ENCODE peak calls at places on chromosomes 6 and 20, in nine cellular contexts. One of them, this sample, is unnamed.

GRCh38 chr6:158338311-158339112 is 26.2 kb downstream of the TULP4 start:
- DNase-seq in psoas muscle: no peak
- DNase-seq in right cardiac atrium: no peak
- DNase-seq in upper lobe of right lung: no peak
- DNase-seq in ovary: no peak
- DNase-seq in epithelial cell of esophagus: no peak
- DNase-seq in CD8-positive, alpha-beta T cell: no peak
- DNase-seq in astrocyte of the spinal cord: no peak
- DNase-seq in choroid plexus epithelial cell: no peak
- DNase-seq in this sample: no peak

GRCh38 chr6:88708197-88708744 is 255.1 kb downstream of the RNGTT start:
- DNase-seq in upper lobe of right lung: no peak
- DNase-seq in choroid plexus epithelial cell: peak
- DNase-seq in CD8-positive, alpha-beta T cell: no peak
- DNase-seq in right cardiac atrium: no peak
- DNase-seq in epithelial cell of esophagus: peak
- DNase-seq in psoas muscle: no peak
- DNase-seq in ovary: no peak
- DNase-seq in astrocyte of the spinal cord: no peak
- DNase-seq in this sample: no peak

GRCh38 chr20:10673176-10673830 is 496 bp downstream of the JAG1 start:
- DNase-seq in CD8-positive, alpha-beta T cell: no peak
- DNase-seq in epithelial cell of esophagus: no peak
- DNase-seq in psoas muscle: peak
- DNase-seq in right cardiac atrium: peak
- DNase-seq in upper lobe of right lung: peak
- DNase-seq in choroid plexus epithelial cell: peak
- DNase-seq in ovary: peak
- DNase-seq in astrocyte of the spinal cord: no peak
- DNase-seq in this sample: no peak

GRCh38 chr20:61500791-61501321 is 248.8 kb downstream of the CDH4 start:
- DNase-seq in astrocyte of the spinal cord: no peak
- DNase-seq in CD8-positive, alpha-beta T cell: no peak
- DNase-seq in choroid plexus epithelial cell: peak
- DNase-seq in psoas muscle: no peak
- DNase-seq in epithelial cell of esophagus: no peak
- DNase-seq in right cardiac atrium: no peak
- DNase-seq in upper lobe of right lung: no peak
- DNase-seq in ovary: no peak
- DNase-seq in this sample: no peak

GRCh38 chr6:72624557-72625160 is 2.8 kb downstream of the KCNQ5 start:
- DNase-seq in upper lobe of right lung: no peak
- DNase-seq in epithelial cell of esophagus: peak
- DNase-seq in choroid plexus epithelial cell: peak
- DNase-seq in astrocyte of the spinal cord: peak
- DNase-seq in psoas muscle: no peak
- DNase-seq in ovary: no peak
- DNase-seq in CD8-positive, alpha-beta T cell: no peak
- DNase-seq in right cardiac atrium: no peak
- DNase-seq in this sample: no peak

GRCh38 chr20:37504404-37505096 is 16.5 kb upstream of the NNAT start:
- DNase-seq in right cardiac atrium: no peak
- DNase-seq in ovary: no peak
- DNase-seq in choroid plexus epithelial cell: peak
- DNase-seq in upper lobe of right lung: no peak
- DNase-seq in CD8-positive, alpha-beta T cell: no peak
- DNase-seq in epithelial cell of esophagus: no peak
- DNase-seq in psoas muscle: no peak
- DNase-seq in astrocyte of the spinal cord: no peak
- DNase-seq in this sample: no peak

GRCh38 chr6:156563710-156564109 is 213.5 kb upstream of the ARID1B start:
- DNase-seq in epithelial cell of esophagus: peak
- DNase-seq in CD8-positive, alpha-beta T cell: no peak
- DNase-seq in ovary: no peak
- DNase-seq in astrocyte of the spinal cord: no peak
- DNase-seq in choroid plexus epithelial cell: no peak
- DNase-seq in upper lobe of right lung: no peak
- DNase-seq in psoas muscle: no peak
- DNase-seq in right cardiac atrium: no peak
- DNase-seq in this sample: no peak

GRCh38 chr20:21105429-21106170 is 558 bp downstream of the LINC00237 start:
- DNase-seq in astrocyte of the spinal cord: no peak
- DNase-seq in choroid plexus epithelial cell: no peak
- DNase-seq in right cardiac atrium: no peak
- DNase-seq in ovary: no peak
- DNase-seq in psoas muscle: no peak
- DNase-seq in upper lobe of right lung: no peak
- DNase-seq in epithelial cell of esophagus: peak
- DNase-seq in CD8-positive, alpha-beta T cell: no peak
- DNase-seq in this sample: no peak

GRCh38 chr6:119390276-119390793 is 40.8 kb upstream of the MAN1A1 start:
- DNase-seq in right cardiac atrium: no peak
- DNase-seq in CD8-positive, alpha-beta T cell: no peak
- DNase-seq in ovary: no peak
- DNase-seq in astrocyte of the spinal cord: no peak
- DNase-seq in psoas muscle: no peak
- DNase-seq in epithelial cell of esophagus: peak
- DNase-seq in upper lobe of right lung: no peak
- DNase-seq in choroid plexus epithelial cell: no peak
- DNase-seq in this sample: no peak

GRCh38 chr6:157270308-157270707 is 53.0 kb downstream of the TMEM242 start:
- DNase-seq in epithelial cell of esophagus: no peak
- DNase-seq in upper lobe of right lung: no peak
- DNase-seq in astrocyte of the spinal cord: no peak
- DNase-seq in choroid plexus epithelial cell: no peak
- DNase-seq in CD8-positive, alpha-beta T cell: no peak
- DNase-seq in right cardiac atrium: no peak
- DNase-seq in psoas muscle: no peak
- DNase-seq in ovary: no peak
- DNase-seq in this sample: no peak

GRCh38 chr6:53986165-53986720 is 125.0 kb upstream of the MLIP start:
- DNase-seq in right cardiac atrium: peak
- DNase-seq in psoas muscle: peak
- DNase-seq in ovary: no peak
- DNase-seq in epithelial cell of esophagus: peak
- DNase-seq in CD8-positive, alpha-beta T cell: no peak
- DNase-seq in upper lobe of right lung: no peak
- DNase-seq in astrocyte of the spinal cord: peak
- DNase-seq in choroid plexus epithelial cell: peak
- DNase-seq in this sample: peak

GRCh38 chr20:3980260-3981131 is 34.9 kb downstream of the RNF24 start:
- DNase-seq in CD8-positive, alpha-beta T cell: no peak
- DNase-seq in right cardiac atrium: no peak
- DNase-seq in epithelial cell of esophagus: peak
- DNase-seq in upper lobe of right lung: no peak
- DNase-seq in ovary: peak
- DNase-seq in psoas muscle: no peak
- DNase-seq in choroid plexus epithelial cell: peak
- DNase-seq in astrocyte of the spinal cord: peak
- DNase-seq in this sample: no peak

GRCh38 chr6:42898891-42899361 is 16.9 kb upstream of the PTCRA start:
- DNase-seq in choroid plexus epithelial cell: peak
- DNase-seq in CD8-positive, alpha-beta T cell: peak
- DNase-seq in upper lobe of right lung: no peak
- DNase-seq in astrocyte of the spinal cord: peak
- DNase-seq in psoas muscle: no peak
- DNase-seq in epithelial cell of esophagus: peak
- DNase-seq in right cardiac atrium: no peak
- DNase-seq in ovary: peak
- DNase-seq in this sample: peak

GRCh38 chr6:142763205-142763604 is 181.8 kb downstream of the HIVEP2 start:
- DNase-seq in psoas muscle: no peak
- DNase-seq in ovary: no peak
- DNase-seq in choroid plexus epithelial cell: no peak
- DNase-seq in upper lobe of right lung: no peak
- DNase-seq in epithelial cell of esophagus: peak
- DNase-seq in CD8-positive, alpha-beta T cell: no peak
- DNase-seq in astrocyte of the spinal cord: peak
- DNase-seq in right cardiac atrium: no peak
- DNase-seq in this sample: no peak

GRCh38 chr20:25574411-25574810 is 10.9 kb downstream of the NINL start:
- DNase-seq in choroid plexus epithelial cell: peak
- DNase-seq in psoas muscle: no peak
- DNase-seq in upper lobe of right lung: no peak
- DNase-seq in epithelial cell of esophagus: peak
- DNase-seq in astrocyte of the spinal cord: peak
- DNase-seq in ovary: no peak
- DNase-seq in right cardiac atrium: no peak
- DNase-seq in CD8-positive, alpha-beta T cell: no peak
- DNase-seq in this sample: no peak

GRCh38 chr20:12023169-12023795 is 105.6 kb downstream of the BTBD3 start:
- DNase-seq in upper lobe of right lung: no peak
- DNase-seq in ovary: no peak
- DNase-seq in psoas muscle: no peak
- DNase-seq in epithelial cell of esophagus: no peak
- DNase-seq in CD8-positive, alpha-beta T cell: no peak
- DNase-seq in right cardiac atrium: no peak
- DNase-seq in astrocyte of the spinal cord: no peak
- DNase-seq in choroid plexus epithelial cell: no peak
- DNase-seq in this sample: no peak

GRCh38 chr20:53938739-53939138 is 131.7 kb downstream of the BCAS1 start:
- DNase-seq in choroid plexus epithelial cell: no peak
- DNase-seq in right cardiac atrium: no peak
- DNase-seq in CD8-positive, alpha-beta T cell: no peak
- DNase-seq in ovary: no peak
- DNase-seq in upper lobe of right lung: no peak
- DNase-seq in epithelial cell of esophagus: no peak
- DNase-seq in psoas muscle: no peak
- DNase-seq in astrocyte of the spinal cord: no peak
- DNase-seq in this sample: no peak

GRCh38 chr6:166610104-166610503 is 16.9 kb downstream of the RPS6KA2 start:
- DNase-seq in upper lobe of right lung: no peak
- DNase-seq in epithelial cell of esophagus: no peak
- DNase-seq in ovary: no peak
- DNase-seq in choroid plexus epithelial cell: no peak
- DNase-seq in astrocyte of the spinal cord: no peak
- DNase-seq in CD8-positive, alpha-beta T cell: no peak
- DNase-seq in right cardiac atrium: no peak
- DNase-seq in psoas muscle: no peak
- DNase-seq in this sample: no peak

GRCh38 chr6:6781172-6781876 is 192.8 kb downstream of the LY86 start:
- DNase-seq in psoas muscle: peak
- DNase-seq in upper lobe of right lung: no peak
- DNase-seq in ovary: peak
- DNase-seq in right cardiac atrium: peak
- DNase-seq in epithelial cell of esophagus: peak
- DNase-seq in astrocyte of the spinal cord: peak
- DNase-seq in CD8-positive, alpha-beta T cell: no peak
- DNase-seq in choroid plexus epithelial cell: peak
- DNase-seq in this sample: peak

DNA sequence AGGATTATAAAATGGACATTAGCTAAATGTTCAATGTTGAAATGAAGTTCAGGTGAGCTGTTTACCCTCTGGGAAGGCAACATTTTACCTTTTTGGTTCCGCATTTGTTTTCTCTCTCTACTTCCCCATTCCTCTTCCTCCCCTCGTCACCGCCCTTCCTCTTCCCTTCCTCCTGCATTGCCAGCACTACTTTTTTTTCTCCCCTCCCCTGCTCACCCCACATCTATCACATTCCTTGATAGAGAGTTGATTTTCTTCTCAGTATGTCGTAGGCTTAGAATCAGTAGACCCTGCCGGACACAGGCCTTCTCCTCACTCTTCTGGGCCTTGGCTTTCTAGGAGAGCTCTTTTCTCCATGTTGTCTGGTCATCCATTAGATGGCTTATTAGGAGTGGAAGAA is 90.7 kb downstream of the DTD1 start:
- DNase-seq in epithelial cell of esophagus: no peak
- DNase-seq in psoas muscle: no peak
- DNase-seq in ovary: no peak
- DNase-seq in CD8-positive, alpha-beta T cell: no peak
- DNase-seq in astrocyte of the spinal cord: no peak
- DNase-seq in choroid plexus epithelial cell: no peak
- DNase-seq in upper lobe of right lung: no peak
- DNase-seq in right cardiac atrium: no peak
- DNase-seq in this sample: no peak
- H3K4me3 ChIP-seq in epithelial cell of esophagus: no peak
- H3K4me3 ChIP-seq in psoas muscle: no peak
- H3K4me3 ChIP-seq in ovary: no peak
- H3K4me3 ChIP-seq in CD8-positive, alpha-beta T cell: no peak
- H3K4me3 ChIP-seq in astrocyte of the spinal cord: no peak
- H3K4me3 ChIP-seq in choroid plexus epithelial cell: no peak
- H3K4me3 ChIP-seq in upper lobe of right lung: no peak
- H3K4me3 ChIP-seq in right cardiac atrium: no peak
- H3K4me3 ChIP-seq in this sample: no peak

DNA sequence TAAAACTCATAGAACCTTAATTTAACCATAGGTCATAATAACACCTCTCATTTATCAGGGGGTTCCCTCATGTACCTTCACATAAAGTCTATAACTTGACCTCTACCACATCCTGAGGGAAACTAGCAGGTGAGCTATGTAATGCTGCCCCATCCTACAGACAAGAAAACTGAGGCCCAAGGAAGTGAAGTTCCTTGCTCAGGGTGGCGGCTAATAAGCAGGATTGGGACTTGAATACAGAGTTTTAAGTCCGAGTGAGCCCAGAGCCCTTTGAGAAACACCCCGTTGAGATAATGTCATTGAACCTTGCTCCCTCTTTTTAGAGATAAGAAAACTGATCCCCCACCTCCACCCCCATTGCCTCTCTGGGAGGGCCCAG is 489 bp downstream of the BNIP5 start:
- DNase-seq in astrocyte of the spinal cord: no peak
- DNase-seq in CD8-positive, alpha-beta T cell: no peak
- DNase-seq in right cardiac atrium: no peak
- DNase-seq in upper lobe of right lung: no peak
- DNase-seq in choroid plexus epithelial cell: no peak
- DNase-seq in psoas muscle: no peak
- DNase-seq in ovary: no peak
- DNase-seq in epithelial cell of esophagus: no peak
- DNase-seq in this sample: no peak
- H3K4me3 ChIP-seq in astrocyte of the spinal cord: no peak
- H3K4me3 ChIP-seq in CD8-positive, alpha-beta T cell: no peak
- H3K4me3 ChIP-seq in right cardiac atrium: no peak
- H3K4me3 ChIP-seq in upper lobe of right lung: no peak
- H3K4me3 ChIP-seq in choroid plexus epithelial cell: no peak
- H3K4me3 ChIP-seq in psoas muscle: no peak
- H3K4me3 ChIP-seq in ovary: no peak
- H3K4me3 ChIP-seq in epithelial cell of esophagus: no peak
- H3K4me3 ChIP-seq in this sample: no peak

GRCh38 chr6:108874470-108875160 is 26.4 kb downstream of the ARMC2 start:
- DNase-seq in CD8-positive, alpha-beta T cell: no peak
- DNase-seq in upper lobe of right lung: no peak
- DNase-seq in right cardiac atrium: peak
- DNase-seq in epithelial cell of esophagus: no peak
- DNase-seq in choroid plexus epithelial cell: peak
- DNase-seq in astrocyte of the spinal cord: peak
- DNase-seq in psoas muscle: no peak
- DNase-seq in ovary: no peak
- DNase-seq in this sample: no peak
- H3K4me3 ChIP-seq in CD8-positive, alpha-beta T cell: no peak
- H3K4me3 ChIP-seq in upper lobe of right lung: no peak
- H3K4me3 ChIP-seq in right cardiac atrium: no peak
- H3K4me3 ChIP-seq in epithelial cell of esophagus: no peak
- H3K4me3 ChIP-seq in choroid plexus epithelial cell: no peak
- H3K4me3 ChIP-seq in astrocyte of the spinal cord: no peak
- H3K4me3 ChIP-seq in psoas muscle: no peak
- H3K4me3 ChIP-seq in ovary: no peak
- H3K4me3 ChIP-seq in this sample: no peak

GRCh38 chr6:126007795-126008194 is 21.5 kb downstream of the TRMT11 start:
- DNase-seq in CD8-positive, alpha-beta T cell: no peak
- DNase-seq in upper lobe of right lung: no peak
- DNase-seq in psoas muscle: no peak
- DNase-seq in right cardiac atrium: no peak
- DNase-seq in ovary: no peak
- DNase-seq in choroid plexus epithelial cell: no peak
- DNase-seq in epithelial cell of esophagus: no peak
- DNase-seq in astrocyte of the spinal cord: no peak
- DNase-seq in this sample: no peak

GRCh38 chr6:126002755-126003390 is 16.5 kb downstream of the TRMT11 start:
- DNase-seq in epithelial cell of esophagus: no peak
- DNase-seq in upper lobe of right lung: no peak
- DNase-seq in right cardiac atrium: no peak
- DNase-seq in choroid plexus epithelial cell: no peak
- DNase-seq in ovary: no peak
- DNase-seq in astrocyte of the spinal cord: no peak
- DNase-seq in psoas muscle: no peak
- DNase-seq in CD8-positive, alpha-beta T cell: no peak
- DNase-seq in this sample: no peak
- H3K4me3 ChIP-seq in epithelial cell of esophagus: no peak
- H3K4me3 ChIP-seq in upper lobe of right lung: no peak
- H3K4me3 ChIP-seq in right cardiac atrium: no peak
- H3K4me3 ChIP-seq in choroid plexus epithelial cell: no peak
- H3K4me3 ChIP-seq in ovary: no peak
- H3K4me3 ChIP-seq in astrocyte of the spinal cord: no peak
- H3K4me3 ChIP-seq in psoas muscle: no peak
- H3K4me3 ChIP-seq in CD8-positive, alpha-beta T cell: no peak
- H3K4me3 ChIP-seq in this sample: no peak

This sample was measured in dorsolateral prefrontal cortex.